ENCODE peak calls at places on chromosomes 13 and 19, in seven cellular contexts. One of them, this sample, is unnamed.

GRCh38 chr13:97000295-97000925 is 6.1 kb upstream of the OXGR1 start:
- DNase-seq in AG04450: no peak
- DNase-seq in heart left ventricle: no peak
- DNase-seq in uterus: no peak
- DNase-seq in A549: no peak
- DNase-seq in PC-9: no peak
- DNase-seq in HL-60: no peak
- DNase-seq in this sample: no peak

GRCh38 chr13:29850213-29850898 is at the start of gene UBL3:
- DNase-seq in AG04450: peak; percentile 87
- DNase-seq in heart left ventricle: peak; percentile 97
- DNase-seq in uterus: peak; percentile 96
- DNase-seq in A549: peak; percentile 87
- DNase-seq in PC-9: peak; percentile 89
- DNase-seq in HL-60: peak; percentile 86
- DNase-seq in this sample: peak; percentile 97

GRCh38 chr13:107370036-107370785 is 802.3 kb upstream of the ARGLU1 start:
- DNase-seq in AG04450: peak; percentile 59
- DNase-seq in heart left ventricle: no peak
- DNase-seq in uterus: no peak
- DNase-seq in A549: no peak
- DNase-seq in PC-9: no peak
- DNase-seq in HL-60: no peak
- DNase-seq in this sample: peak; percentile 5

GRCh38 chr13:111401755-111402154 is 81.3 kb downstream of the TEX29 start:
- DNase-seq in AG04450: no peak
- DNase-seq in heart left ventricle: no peak
- DNase-seq in uterus: no peak
- DNase-seq in A549: no peak
- DNase-seq in PC-9: no peak
- DNase-seq in HL-60: no peak
- DNase-seq in this sample: no peak

GRCh38 chr19:2618611-2619010 is 83.9 kb downstream of the GNG7 start:
- DNase-seq in AG04450: no peak
- DNase-seq in heart left ventricle: peak; percentile 61
- DNase-seq in uterus: no peak
- DNase-seq in A549: no peak
- DNase-seq in PC-9: peak; percentile 70
- DNase-seq in HL-60: no peak
- DNase-seq in this sample: peak; percentile 62

GRCh38 chr19:53789708-53790678 is 34.1 kb downstream of the NLRP12 start:
- DNase-seq in AG04450: no peak
- DNase-seq in heart left ventricle: no peak
- DNase-seq in uterus: no peak
- DNase-seq in A549: no peak
- DNase-seq in PC-9: no peak
- DNase-seq in HL-60: no peak
- DNase-seq in this sample: no peak

GRCh38 chr13:102784501-102784900 is 10.9 kb upstream of the TEX30 start:
- DNase-seq in AG04450: no peak
- DNase-seq in heart left ventricle: no peak
- DNase-seq in uterus: no peak
- DNase-seq in A549: no peak
- DNase-seq in PC-9: no peak
- DNase-seq in HL-60: no peak
- DNase-seq in this sample: no peak

GRCh38 chr13:66402546-66402945 is 827.6 kb downstream of the PCDH9 start:
- DNase-seq in AG04450: no peak
- DNase-seq in heart left ventricle: no peak
- DNase-seq in uterus: no peak
- DNase-seq in A549: no peak
- DNase-seq in PC-9: no peak
- DNase-seq in HL-60: no peak
- DNase-seq in this sample: no peak

GRCh38 chr19:4061178-4061682 is 5.5 kb downstream of the ZBTB7A start:
- DNase-seq in AG04450: no peak
- DNase-seq in heart left ventricle: peak; percentile 80
- DNase-seq in uterus: peak; percentile 84
- DNase-seq in A549: no peak
- DNase-seq in PC-9: peak; percentile 64
- DNase-seq in HL-60: peak; percentile 67
- DNase-seq in this sample: peak; percentile 68

GRCh38 chr13:98026457-98026857 is 73.0 kb downstream of the IPO5 start:
- DNase-seq in AG04450: no peak
- DNase-seq in heart left ventricle: no peak
- DNase-seq in uterus: no peak
- DNase-seq in A549: no peak
- DNase-seq in PC-9: no peak
- DNase-seq in HL-60: no peak
- DNase-seq in this sample: no peak

GRCh38 chr13:28744656-28745055 is 25.9 kb upstream of the SLC46A3 start:
- DNase-seq in AG04450: no peak
- DNase-seq in heart left ventricle: no peak
- DNase-seq in uterus: no peak
- DNase-seq in A549: no peak
- DNase-seq in PC-9: no peak
- DNase-seq in HL-60: no peak
- DNase-seq in this sample: no peak

GRCh38 chr19:10124429-10124828 is 4.7 kb upstream of the EIF3G start:
- DNase-seq in AG04450: no peak
- DNase-seq in heart left ventricle: no peak
- DNase-seq in uterus: no peak
- DNase-seq in A549: no peak
- DNase-seq in PC-9: no peak
- DNase-seq in HL-60: no peak
- DNase-seq in this sample: no peak

GRCh38 chr13:87680298-87680697 is 9.1 kb downstream of the SLITRK5 start:
- DNase-seq in AG04450: no peak
- DNase-seq in heart left ventricle: no peak
- DNase-seq in uterus: no peak
- DNase-seq in A549: no peak
- DNase-seq in PC-9: peak; percentile 79
- DNase-seq in HL-60: no peak
- DNase-seq in this sample: no peak

GRCh38 chr19:35455616-35456201 is 7.7 kb downstream of the FFAR2 start:
- DNase-seq in AG04450: no peak
- DNase-seq in heart left ventricle: no peak
- DNase-seq in uterus: no peak
- DNase-seq in A549: no peak
- DNase-seq in PC-9: no peak
- DNase-seq in HL-60: no peak
- DNase-seq in this sample: no peak
- TF ChIP-seq CTCF in AG04450: no peak
- TF ChIP-seq CTCF in heart left ventricle: no peak
- TF ChIP-seq CTCF in uterus: no peak
- TF ChIP-seq CTCF in A549: no peak
- TF ChIP-seq CTCF in PC-9: no peak
- TF ChIP-seq CTCF in HL-60: no peak
- TF ChIP-seq CTCF in this sample: no peak

GRCh38 chr19:58545286-58546068 is 1.6 kb downstream of the TRIM28 start:
- DNase-seq in AG04450: no peak
- DNase-seq in heart left ventricle: no peak
- DNase-seq in uterus: no peak
- DNase-seq in A549: no peak
- DNase-seq in PC-9: no peak
- DNase-seq in HL-60: no peak
- DNase-seq in this sample: no peak

GRCh38 chr19:58543826-58544590 is at the start of gene TRIM28:
- DNase-seq in AG04450: peak; percentile 99
- DNase-seq in heart left ventricle: peak; percentile 99
- DNase-seq in uterus: peak; percentile 100
- DNase-seq in A549: peak; percentile 100
- DNase-seq in PC-9: peak; percentile 90
- DNase-seq in HL-60: peak; percentile 99
- DNase-seq in this sample: peak; percentile 100

GRCh38 chr19:58547323-58548312 is 3.8 kb downstream of the TRIM28 start:
- DNase-seq in AG04450: no peak
- DNase-seq in heart left ventricle: no peak
- DNase-seq in uterus: no peak
- DNase-seq in A549: no peak
- DNase-seq in PC-9: no peak
- DNase-seq in HL-60: no peak
- DNase-seq in this sample: no peak

GRCh38 chr19:58544591-58545285 is 874 bp downstream of the TRIM28 start:
- DNase-seq in AG04450: no peak
- DNase-seq in heart left ventricle: peak; percentile 77
- DNase-seq in uterus: no peak
- DNase-seq in A549: peak; percentile 75
- DNase-seq in PC-9: no peak
- DNase-seq in HL-60: no peak
- DNase-seq in this sample: peak; percentile 77

DNA sequence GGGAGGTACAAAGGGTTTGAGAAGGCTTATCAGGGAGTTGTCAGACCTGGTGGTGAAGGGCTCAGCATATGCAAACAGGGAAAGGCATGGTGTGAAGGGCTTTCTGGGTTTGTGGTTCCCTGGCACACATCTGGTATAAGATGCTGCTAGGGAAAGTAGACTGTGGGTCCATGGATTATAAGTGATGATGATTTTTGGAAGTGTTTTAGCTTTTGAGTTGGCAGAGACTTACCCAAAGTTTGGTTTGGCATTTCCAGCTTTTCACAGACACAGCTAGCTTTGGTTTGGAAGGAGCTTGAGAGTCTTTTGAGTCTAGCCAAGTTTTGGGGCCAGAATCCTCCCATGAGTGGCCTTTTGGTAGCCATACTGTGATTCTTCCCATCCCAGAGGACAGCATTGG is 2.3 kb downstream of the TRIM28 start:
- DNase-seq in AG04450: no peak
- DNase-seq in heart left ventricle: no peak
- DNase-seq in uterus: no peak
- DNase-seq in A549: no peak
- DNase-seq in PC-9: no peak
- DNase-seq in HL-60: no peak
- DNase-seq in this sample: no peak
- H3K27ac ChIP-seq in AG04450: no peak overlapping the region
- H3K27ac ChIP-seq in heart left ventricle: no peak overlapping the region
- H3K27ac ChIP-seq in uterus: no peak overlapping the region
- H3K27ac ChIP-seq in A549: peak overlapping the region; percentile 87
- H3K27ac ChIP-seq in PC-9: no peak overlapping the region
- H3K27ac ChIP-seq in HL-60: no peak overlapping the region
- H3K27ac ChIP-seq in this sample: peak overlapping the region; percentile 99

GRCh38 chr13:50171585-50172282 is 156.5 kb downstream of the KCNRG start:
- DNase-seq in AG04450: no peak
- DNase-seq in heart left ventricle: no peak
- DNase-seq in uterus: no peak
- DNase-seq in A549: no peak
- DNase-seq in PC-9: no peak
- DNase-seq in HL-60: no peak
- DNase-seq in this sample: no peak

GRCh38 chr13:50167967-50168366 is 152.7 kb downstream of the KCNRG start:
- DNase-seq in AG04450: no peak
- DNase-seq in heart left ventricle: no peak
- DNase-seq in uterus: no peak
- DNase-seq in A549: no peak
- DNase-seq in PC-9: no peak
- DNase-seq in HL-60: no peak
- DNase-seq in this sample: no peak

GRCh38 chr13:50170447-50171037 is 155.3 kb downstream of the KCNRG start:
- DNase-seq in AG04450: no peak
- DNase-seq in heart left ventricle: no peak
- DNase-seq in uterus: no peak
- DNase-seq in A549: no peak
- DNase-seq in PC-9: no peak
- DNase-seq in HL-60: no peak
- DNase-seq in this sample: peak; percentile 26

GRCh38 chr13:50168803-50169202 is 153.6 kb downstream of the KCNRG start:
- DNase-seq in AG04450: no peak
- DNase-seq in heart left ventricle: no peak
- DNase-seq in uterus: no peak
- DNase-seq in A549: no peak
- DNase-seq in PC-9: no peak
- DNase-seq in HL-60: no peak
- DNase-seq in this sample: no peak

DNA sequence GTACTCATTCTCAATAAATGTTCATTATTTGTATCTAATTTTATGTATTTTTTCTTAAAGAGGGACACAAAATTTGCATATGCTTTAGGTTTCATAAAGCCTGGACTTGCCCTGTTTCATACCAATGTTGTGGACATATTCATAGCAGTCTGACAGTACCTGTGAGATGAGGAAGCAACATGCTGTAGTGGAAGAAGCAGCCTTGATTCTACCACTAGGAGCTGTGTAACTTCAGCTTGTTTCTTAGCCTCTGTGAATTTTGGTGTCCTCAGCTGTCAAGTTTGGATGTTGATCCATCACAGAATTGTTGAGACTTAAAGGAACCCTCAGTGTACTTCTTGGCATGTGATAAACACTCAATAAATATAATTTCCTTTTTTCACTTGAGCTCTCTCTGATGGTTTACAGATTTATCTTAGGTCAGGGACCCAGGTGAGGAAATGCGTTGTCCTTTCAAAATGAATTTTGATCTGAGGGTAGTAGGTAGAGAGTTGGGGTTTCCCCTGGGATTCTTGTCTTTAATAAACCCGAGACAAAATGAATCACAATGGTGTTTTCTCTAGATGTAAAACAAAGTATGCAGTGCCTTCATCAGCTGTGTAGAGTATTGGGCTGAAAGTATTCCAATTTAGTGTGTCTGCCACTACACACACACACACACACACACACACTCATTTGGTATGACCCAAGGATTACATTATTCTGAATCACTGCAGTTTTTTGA is 152.1 kb downstream of the KCNRG start:
- DNase-seq in AG04450: no peak
- DNase-seq in heart left ventricle: no peak
- DNase-seq in uterus: no peak
- DNase-seq in A549: no peak
- DNase-seq in PC-9: no peak
- DNase-seq in HL-60: peak; percentile 35
- DNase-seq in this sample: no peak
- TF ChIP-seq CTCF in AG04450: no peak
- TF ChIP-seq CTCF in heart left ventricle: no peak
- TF ChIP-seq CTCF in uterus: no peak
- TF ChIP-seq CTCF in A549: no peak
- TF ChIP-seq CTCF in PC-9: no peak
- TF ChIP-seq CTCF in HL-60: no peak
- TF ChIP-seq CTCF in this sample: no peak

GRCh38 chr19:34576292-34576691 is 94.7 kb downstream of the WTIP start:
- DNase-seq in AG04450: no peak
- DNase-seq in heart left ventricle: no peak
- DNase-seq in uterus: no peak
- DNase-seq in A549: no peak
- DNase-seq in PC-9: no peak
- DNase-seq in HL-60: no peak
- DNase-seq in this sample: no peak

GRCh38 chr19:34578173-34578572 is 96.6 kb downstream of the WTIP start:
- DNase-seq in AG04450: no peak
- DNase-seq in heart left ventricle: no peak
- DNase-seq in uterus: no peak
- DNase-seq in A549: no peak
- DNase-seq in PC-9: no peak
- DNase-seq in HL-60: no peak
- DNase-seq in this sample: no peak

GRCh38 chr19:34577531-34578101 is 96.1 kb downstream of the WTIP start:
- DNase-seq in AG04450: no peak
- DNase-seq in heart left ventricle: no peak
- DNase-seq in uterus: no peak
- DNase-seq in A549: no peak
- DNase-seq in PC-9: no peak
- DNase-seq in HL-60: no peak
- DNase-seq in this sample: no peak

GRCh38 chr19:34578751-34579150 is 97.2 kb downstream of the WTIP start:
- DNase-seq in AG04450: no peak
- DNase-seq in heart left ventricle: no peak
- DNase-seq in uterus: no peak
- DNase-seq in A549: no peak
- DNase-seq in PC-9: no peak
- DNase-seq in HL-60: no peak
- DNase-seq in this sample: no peak

GRCh38 chr19:34577056-34577455 is 95.5 kb downstream of the WTIP start:
- DNase-seq in AG04450: no peak
- DNase-seq in heart left ventricle: no peak
- DNase-seq in uterus: no peak
- DNase-seq in A549: no peak
- DNase-seq in PC-9: no peak
- DNase-seq in HL-60: no peak
- DNase-seq in this sample: no peak
- H3K27ac ChIP-seq in AG04450: no peak overlapping the region
- H3K27ac ChIP-seq in heart left ventricle: no peak overlapping the region
- H3K27ac ChIP-seq in uterus: no peak overlapping the region
- H3K27ac ChIP-seq in A549: no peak overlapping the region
- H3K27ac ChIP-seq in PC-9: no peak overlapping the region
- H3K27ac ChIP-seq in HL-60: no peak overlapping the region
- H3K27ac ChIP-seq in this sample: no peak overlapping the region

This sample was measured in RWPE1.